ENCODE peak calls at places on chromosomes 7 and 10, in five cellular contexts. One of them, this sample, is unnamed.
A peak's percentile ranks its signal among the peaks of the same experiment; 100 is the strongest.

GRCh38 chr7:84629216-84629615 is 434.6 kb upstream of the SEMA3A start:
- DNase-seq in NCI-H774: no peak
- DNase-seq in NCI-H82: no peak
- DNase-seq in COLO829: no peak
- DNase-seq in RKO: no peak
- DNase-seq in this sample: no peak

GRCh38 chr7:22357311-22358175 is 589 bp upstream of the RAPGEF5 start:
- DNase-seq in NCI-H774: peak; percentile 68
- DNase-seq in NCI-H82: peak; percentile 15
- DNase-seq in COLO829: no peak
- DNase-seq in RKO: no peak
- DNase-seq in this sample: no peak

GRCh38 chr10:24382596-24382978 is 173.6 kb downstream of the KIAA1217 start:
- DNase-seq in NCI-H774: no peak
- DNase-seq in NCI-H82: no peak
- DNase-seq in COLO829: no peak
- DNase-seq in RKO: no peak
- DNase-seq in this sample: no peak

GRCh38 chr7:18064242-18064838 is 36.7 kb upstream of the PRPS1L1 start:
- DNase-seq in NCI-H774: no peak
- DNase-seq in NCI-H82: peak; percentile 60
- DNase-seq in COLO829: peak; percentile 32
- DNase-seq in RKO: peak; percentile 1
- DNase-seq in this sample: no peak

GRCh38 chr10:48463318-48464003 is 141.4 kb downstream of the ARHGAP22 start:
- DNase-seq in NCI-H774: no peak
- DNase-seq in NCI-H82: no peak
- DNase-seq in COLO829: no peak
- DNase-seq in RKO: no peak
- DNase-seq in this sample: no peak

GRCh38 chr7:135789956-135790355 is 41.3 kb upstream of the FAM180A start:
- DNase-seq in NCI-H774: no peak
- DNase-seq in NCI-H82: no peak
- DNase-seq in COLO829: no peak
- DNase-seq in RKO: no peak
- DNase-seq in this sample: no peak

GRCh38 chr10:131514454-131514853 is 202.9 kb upstream of the TCERG1L start:
- DNase-seq in NCI-H774: no peak
- DNase-seq in NCI-H82: no peak
- DNase-seq in COLO829: peak; percentile 3
- DNase-seq in RKO: peak; percentile 60
- DNase-seq in this sample: no peak

GRCh38 chr10:131997366-131998049 is 15.8 kb upstream of the BNIP3 start:
- DNase-seq in NCI-H774: peak; percentile 3
- DNase-seq in NCI-H82: no peak
- DNase-seq in COLO829: no peak
- DNase-seq in RKO: no peak
- DNase-seq in this sample: no peak

GRCh38 chr10:87842776-87843497 is 20.4 kb downstream of the KLLN start:
- DNase-seq in NCI-H774: no peak
- DNase-seq in NCI-H82: no peak
- DNase-seq in COLO829: peak; percentile 62
- DNase-seq in RKO: no peak
- DNase-seq in this sample: no peak

GRCh38 chr10:52280051-52280450 is 34.0 kb upstream of the DKK1 start:
- DNase-seq in NCI-H774: no peak
- DNase-seq in NCI-H82: no peak
- DNase-seq in COLO829: no peak
- DNase-seq in RKO: no peak
- DNase-seq in this sample: no peak

GRCh38 chr7:103877565-103877964 is 111.9 kb downstream of the RELN start:
- DNase-seq in NCI-H774: no peak
- DNase-seq in NCI-H82: no peak
- DNase-seq in COLO829: no peak
- DNase-seq in RKO: no peak
- DNase-seq in this sample: no peak

GRCh38 chr7:105205592-105206211 is 183.0 kb downstream of the SRPK2 start:
- DNase-seq in NCI-H774: no peak
- DNase-seq in NCI-H82: no peak
- DNase-seq in COLO829: no peak
- DNase-seq in RKO: no peak
- DNase-seq in this sample: no peak

GRCh38 chr10:128086003-128086863 is 40.0 kb downstream of the MKI67 start:
- DNase-seq in NCI-H774: no peak
- DNase-seq in NCI-H82: peak; percentile 51
- DNase-seq in COLO829: no peak
- DNase-seq in RKO: no peak
- DNase-seq in this sample: no peak

GRCh38 chr10:45058580-45058979 is 57.9 kb downstream of the ZNF22 start:
- DNase-seq in NCI-H774: no peak
- DNase-seq in NCI-H82: no peak
- DNase-seq in COLO829: no peak
- DNase-seq in RKO: peak; percentile 34
- DNase-seq in this sample: no peak

GRCh38 chr7:26307226-26307625 is 15.6 kb downstream of the SNX10 start:
- DNase-seq in NCI-H774: no peak
- DNase-seq in NCI-H82: no peak
- DNase-seq in COLO829: peak; percentile 92
- DNase-seq in RKO: peak; percentile 18
- DNase-seq in this sample: no peak

GRCh38 chr10:44935201-44935960 is 24.2 kb upstream of the RASSF4 start:
- DNase-seq in NCI-H774: no peak
- DNase-seq in NCI-H82: no peak
- DNase-seq in COLO829: peak; percentile 48
- DNase-seq in RKO: no peak
- DNase-seq in this sample: no peak

GRCh38 chr7:26534649-26535482 is 243.2 kb downstream of the SNX10 start:
- DNase-seq in NCI-H774: peak; percentile 67
- DNase-seq in NCI-H82: peak; percentile 84
- DNase-seq in COLO829: no peak
- DNase-seq in RKO: no peak
- DNase-seq in this sample: no peak

GRCh38 chr7:44980393-44981034 is 1.7 kb upstream of the MYO1G start:
- DNase-seq in NCI-H774: no peak
- DNase-seq in NCI-H82: no peak
- DNase-seq in COLO829: no peak
- DNase-seq in RKO: no peak
- DNase-seq in this sample: peak; percentile 7

GRCh38 chr7:146116452-146117219 is at the start of gene CNTNAP2:
- DNase-seq in NCI-H774: peak; percentile 84
- DNase-seq in NCI-H82: peak; percentile 88
- DNase-seq in COLO829: no peak
- DNase-seq in RKO: no peak
- DNase-seq in this sample: no peak

GRCh38 chr7:121562274-121562673 is 166.2 kb upstream of the FAM3C start:
- DNase-seq in NCI-H774: no peak
- DNase-seq in NCI-H82: no peak
- DNase-seq in COLO829: no peak
- DNase-seq in RKO: no peak
- DNase-seq in this sample: no peak

GRCh38 chr10:48605786-48606529 is 1.1 kb upstream of the ARHGAP22 start:
- DNase-seq in NCI-H774: no peak
- DNase-seq in NCI-H82: no peak
- DNase-seq in COLO829: no peak
- DNase-seq in RKO: peak; percentile 99
- DNase-seq in this sample: no peak

GRCh38 chr10:86932674-86933073 is 24.7 kb downstream of the MMRN2 start:
- DNase-seq in NCI-H774: no peak
- DNase-seq in NCI-H82: no peak
- DNase-seq in COLO829: no peak
- DNase-seq in RKO: no peak
- DNase-seq in this sample: no peak

GRCh38 chr10:28938745-28939144 is 261.4 kb downstream of the BAMBI start:
- DNase-seq in NCI-H774: no peak
- DNase-seq in NCI-H82: no peak
- DNase-seq in COLO829: no peak
- DNase-seq in RKO: no peak
- DNase-seq in this sample: no peak

GRCh38 chr10:62616885-62617635 is 187.5 kb upstream of the ADO start:
- DNase-seq in NCI-H774: no peak
- DNase-seq in NCI-H82: no peak
- DNase-seq in COLO829: no peak
- DNase-seq in RKO: no peak
- DNase-seq in this sample: no peak

GRCh38 chr10:78367751-78368150 is 334.1 kb downstream of the RPS24 start:
- DNase-seq in NCI-H774: no peak
- DNase-seq in NCI-H82: no peak
- DNase-seq in COLO829: no peak
- DNase-seq in RKO: no peak
- DNase-seq in this sample: no peak

GRCh38 chr10:78579995-78580394 is 488.8 kb upstream of the ZMIZ1 start:
- DNase-seq in NCI-H774: peak; percentile 60
- DNase-seq in NCI-H82: no peak
- DNase-seq in COLO829: peak; percentile 79
- DNase-seq in RKO: no peak
- DNase-seq in this sample: no peak

GRCh38 chr7:83072576-83073517 is 89.8 kb downstream of the PCLO start:
- DNase-seq in NCI-H774: no peak
- DNase-seq in NCI-H82: no peak
- DNase-seq in COLO829: no peak
- DNase-seq in RKO: peak; percentile 27
- DNase-seq in this sample: no peak

GRCh38 chr10:95408931-95409873 is 118.4 kb upstream of the PDLIM1 start:
- DNase-seq in NCI-H774: no peak
- DNase-seq in NCI-H82: no peak
- DNase-seq in COLO829: no peak
- DNase-seq in RKO: no peak
- DNase-seq in this sample: no peak

GRCh38 chr10:26540601-26541000 is 102.5 kb downstream of the APBB1IP start:
- DNase-seq in NCI-H774: no peak
- DNase-seq in NCI-H82: no peak
- DNase-seq in COLO829: no peak
- DNase-seq in RKO: no peak
- DNase-seq in this sample: no peak

GRCh38 chr10:61822781-61823230 is 78.7 kb upstream of the ARID5B start:
- DNase-seq in NCI-H774: no peak
- DNase-seq in NCI-H82: no peak
- DNase-seq in COLO829: no peak
- DNase-seq in RKO: no peak
- DNase-seq in this sample: no peak

GRCh38 chr10:77925795-77926565 is 575 bp downstream of the DLG5 start:
- DNase-seq in NCI-H774: no peak
- DNase-seq in NCI-H82: peak; percentile 53
- DNase-seq in COLO829: no peak
- DNase-seq in RKO: peak; percentile 45
- DNase-seq in this sample: no peak

GRCh38 chr7:94654764-94655561 is 970 bp downstream of the SGCE start:
- DNase-seq in NCI-H774: peak; percentile 33
- DNase-seq in NCI-H82: peak; percentile 48
- DNase-seq in COLO829: no peak
- DNase-seq in RKO: no peak
- DNase-seq in this sample: no peak

This sample was measured in effector CD8-positive, alpha-beta T cell.